ENCODE peak calls at places on chromosome 18, in six cellular contexts. Y, W, E, C, K and N are unnamed samples.

GRCh38 chr18:10771053-10771709 is 245.4 kb downstream of the NAPG start:
- DNase-seq in Y (no peak), W (no peak), E (no peak), C (no peak), K (no peak), N (peak; percentile 21)

GRCh38 chr18:57776767-57777166 is 26.3 kb downstream of the ATP8B1 start:
- DNase-seq in Y (no peak), W (no peak), E (peak; percentile 72), C (no peak), K (peak; percentile 20), N (no peak)

GRCh38 chr18:35604369-35604768 is 22.8 kb downstream of the GALNT1 start:
- DNase-seq in Y (no peak), W (no peak), E (no peak), C (no peak), K (no peak), N (no peak)

GRCh38 chr18:74899554-74899953 is 301.9 kb downstream of the ZNF407 start:
- DNase-seq in Y (no peak), W (no peak), E (peak; percentile 16), C (peak; percentile 8), K (no peak), N (no peak)

GRCh38 chr18:79528846-79529245 is 133.1 kb downstream of the NFATC1 start:
- DNase-seq in Y (peak; percentile 71), W (no peak), E (peak; percentile 82), C (peak; percentile 59), K (peak; percentile 87), N (peak; percentile 58)

GRCh38 chr18:58076052-58076451 is 32.0 kb downstream of the NEDD4L start:
- DNase-seq in Y (no peak), W (no peak), E (peak; percentile 11), C (no peak), K (no peak), N (no peak)

GRCh38 chr18:37590346-37590745 is 24.7 kb upstream of the CELF4 start:
- DNase-seq in Y (no peak), W (no peak), E (no peak), C (no peak), K (no peak), N (no peak)

GRCh38 chr18:79413426-79413825 is 17.7 kb downstream of the NFATC1 start:
- DNase-seq in Y (no peak), W (no peak), E (no peak), C (no peak), K (no peak), N (no peak)

GRCh38 chr18:45861926-45862325 is 36.5 kb downstream of the SIGLEC15 start:
- DNase-seq in Y (no peak), W (no peak), E (no peak), C (no peak), K (no peak), N (no peak)

GRCh38 chr18:48385595-48385994 is 23.6 kb downstream of the ZBTB7C start:
- DNase-seq in Y (no peak), W (no peak), E (no peak), C (no peak), K (no peak), N (no peak)

GRCh38 chr18:62603211-62603610 is 80.4 kb downstream of the ZCCHC2 start:
- DNase-seq in Y (no peak), W (no peak), E (no peak), C (no peak), K (no peak), N (no peak)

GRCh38 chr18:48540329-48541025 is 1.6 kb downstream of the CTIF start:
- DNase-seq in Y (peak; percentile 49), W (no peak), E (peak; percentile 69), C (peak; percentile 73), K (peak; percentile 74), N (peak; percentile 45)

GRCh38 chr18:3262234-3263171 is 570 bp downstream of the MYL12B start:
- DNase-seq in Y (peak; percentile 20), W (no peak), E (peak; percentile 45), C (no peak), K (peak; percentile 38), N (no peak)

GRCh38 chr18:3405713-3406112 is 44.3 kb upstream of the TGIF1 start:
- DNase-seq in Y (no peak), W (no peak), E (no peak), C (no peak), K (peak; percentile 36), N (no peak)

GRCh38 chr18:8235916-8236315 is 373.3 kb upstream of the RAB12 start:
- DNase-seq in Y (no peak), W (no peak), E (no peak), C (no peak), K (no peak), N (no peak)

GRCh38 chr18:23209031-23209430 is 73.7 kb downstream of the CABLES1 start:
- DNase-seq in Y (no peak), W (no peak), E (no peak), C (no peak), K (no peak), N (peak; percentile 67)

GRCh38 chr18:36309436-36310391 is 12.2 kb downstream of the FHOD3 start:
- DNase-seq in Y (no peak), W (peak; percentile 99), E (peak; percentile 97), C (peak; percentile 86), K (no peak), N (no peak)

GRCh38 chr18:22422909-22423548 is 5.3 kb upstream of the CTAGE1 start:
- DNase-seq in Y (no peak), W (no peak), E (peak; percentile 84), C (no peak), K (no peak), N (no peak)

GRCh38 chr18:75215663-75216062 is 5.1 kb downstream of the TSHZ1 start:
- DNase-seq in Y (no peak), W (no peak), E (no peak), C (no peak), K (no peak), N (no peak)

GRCh38 chr18:62663731-62664336 is 51.5 kb upstream of the PHLPP1 start:
- DNase-seq in Y (no peak), W (peak; percentile 25), E (peak; percentile 18), C (no peak), K (peak; percentile 34), N (no peak)

GRCh38 chr18:11145413-11146191 is 3.8 kb downstream of the PIEZO2 start:
- DNase-seq in Y (no peak), W (no peak), E (no peak), C (no peak), K (no peak), N (no peak)

GRCh38 chr18:28175930-28176673 is 828 bp downstream of the CDH2 start:
- DNase-seq in Y (no peak), W (no peak), E (peak; percentile 40), C (no peak), K (no peak), N (no peak)

GRCh38 chr18:3998698-3999333 is 456.3 kb downstream of the DLGAP1 start:
- DNase-seq in Y (no peak), W (no peak), E (peak; percentile 70), C (peak; percentile 43), K (peak; percentile 56), N (no peak)

GRCh38 chr18:46560671-46561045 is 96.4 kb downstream of the LOXHD1 start:
- DNase-seq in Y (no peak), W (no peak), E (no peak), C (no peak), K (no peak), N (no peak)

GRCh38 chr18:37476182-37476581 is 89.4 kb downstream of the CELF4 start:
- DNase-seq in Y (no peak), W (no peak), E (peak; percentile 38), C (peak; percentile 52), K (peak; percentile 49), N (peak; percentile 12)

GRCh38 chr18:55144226-55144625 is 185.0 kb upstream of the CCDC68 start:
- DNase-seq in Y (no peak), W (no peak), E (peak; percentile 42), C (no peak), K (no peak), N (no peak)

GRCh38 chr18:45724591-45724990 is 610 bp downstream of the SLC14A1 start:
- DNase-seq in Y (no peak), W (no peak), E (no peak), C (no peak), K (no peak), N (no peak)

GRCh38 chr18:12645751-12646203 is 12.1 kb downstream of the SPIRE1 start:
- DNase-seq in Y (no peak), W (no peak), E (peak; percentile 69), C (peak; percentile 57), K (no peak), N (no peak)